ENCODE peak calls at places on chromosomes 16 and 17, in nine cellular contexts. V, T, A, L, R, D, G, S and Q are unnamed samples.
A peak's percentile ranks its signal among the peaks of the same experiment; 100 is the strongest.

GRCh38 chr17:81731271-81731670 is 19.2 kb downstream of the SLC25A10 start:
- DNase-seq in T (peak; percentile 49), V (no peak), A (peak; percentile 72), G (peak; percentile 65), D (no peak), S (no peak), L (no peak), R (no peak), Q (no peak)

GRCh38 chr16:47037396-47037745 is 63.9 kb upstream of the DNAJA2 start:
- DNase-seq in A (peak; percentile 21), R (no peak), D (no peak), V (no peak), G (no peak), T (no peak), L (no peak), S (no peak), Q (no peak)

GRCh38 chr17:35244345-35245195 is 1.7 kb downstream of the SLFN5 start:
- DNase-seq in A (peak; percentile 73), V (peak; percentile 92), D (peak; percentile 85), G (peak; percentile 57), L (peak; percentile 66), R (peak; percentile 47), S (peak; percentile 15), T (peak; percentile 81), Q (peak; percentile 63)

GRCh38 chr16:66717112-66717675 is 20.7 kb upstream of the CMTM4 start:
- DNase-seq in R (no peak), G (peak; percentile 86), V (no peak), L (no peak), T (peak; percentile 88), D (no peak), A (peak; percentile 84), S (no peak), Q (no peak)

GRCh38 chr17:12316021-12316420 is 295.3 kb downstream of the MAP2K4 start:
- DNase-seq in D (no peak), S (no peak), L (no peak), V (no peak), G (no peak), R (no peak), A (no peak), T (peak; percentile 64), Q (no peak)

GRCh38 chr17:28372203-28372944 is 880 bp downstream of the SARM1 start:
- DNase-seq in R (no peak), L (no peak), T (peak; percentile 30), G (peak; percentile 38), V (no peak), A (peak; percentile 48), S (no peak), D (peak; percentile 57), Q (no peak)

GRCh38 chr17:16419929-16420271 is 4.5 kb downstream of the TRPV2 start:
- DNase-seq in S (no peak), A (peak; percentile 90), V (no peak), T (peak; percentile 86), L (no peak), R (no peak), D (peak; percentile 60), G (peak; percentile 82), Q (no peak)

GRCh38 chr17:12296120-12296727 is 275.5 kb downstream of the MAP2K4 start:
- DNase-seq in G (no peak), S (no peak), A (no peak), V (no peak), T (peak; percentile 60), R (peak; percentile 48), L (no peak), D (no peak), Q (no peak)

GRCh38 chr16:8673611-8674412 is 605 bp upstream of the ABAT start:
- DNase-seq in V (no peak), T (no peak), D (no peak), S (no peak), L (no peak), R (no peak), G (no peak), A (no peak), Q (no peak)

GRCh38 chr16:15031596-15031995 is 24.3 kb downstream of the NTAN1 start:
- DNase-seq in R (no peak), T (no peak), L (no peak), D (peak; percentile 43), G (no peak), V (no peak), A (no peak), S (no peak), Q (no peak)
- H3K4me3 ChIP-seq in R (no peak overlapping the region), T (no peak overlapping the region), L (no peak overlapping the region), D (no peak overlapping the region), G (no peak overlapping the region), V (no peak overlapping the region), A (no peak overlapping the region), S (no peak overlapping the region), Q (no peak overlapping the region)

DNA sequence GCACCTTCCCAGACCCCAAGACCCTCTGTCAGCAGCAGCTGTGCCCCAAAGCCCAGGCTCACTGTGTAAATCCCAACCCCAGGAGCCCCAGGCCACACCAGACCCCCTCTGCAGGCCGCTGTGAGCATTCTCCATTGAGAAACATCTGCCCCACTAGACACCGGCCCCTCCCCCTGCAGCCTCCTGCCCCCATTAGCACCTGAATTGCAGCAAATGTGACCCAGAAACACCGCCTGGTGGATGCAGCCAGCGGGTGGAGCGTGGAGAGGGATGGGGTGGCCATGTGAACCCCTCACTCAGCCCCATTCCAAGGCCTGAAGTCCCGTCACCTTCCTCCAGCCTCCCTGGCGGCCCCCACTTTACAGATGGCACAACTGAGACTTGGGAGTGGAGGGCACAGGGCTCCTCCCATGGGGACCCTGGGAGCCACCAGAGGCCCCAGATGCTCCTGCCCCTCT is 2.2 kb downstream of the UBALD1 start:
- DNase-seq in G (no peak), T (no peak), S (no peak), A (no peak), R (peak; percentile 76), L (no peak), D (no peak), V (no peak), Q (no peak)
- H3K27ac ChIP-seq in G (no peak overlapping the region), T (no peak overlapping the region), S (no peak overlapping the region), A (no peak overlapping the region), R (peak overlapping the region; percentile 91), L (no peak overlapping the region), D (no peak overlapping the region), V (no peak overlapping the region), Q (no peak overlapping the region)

DNA sequence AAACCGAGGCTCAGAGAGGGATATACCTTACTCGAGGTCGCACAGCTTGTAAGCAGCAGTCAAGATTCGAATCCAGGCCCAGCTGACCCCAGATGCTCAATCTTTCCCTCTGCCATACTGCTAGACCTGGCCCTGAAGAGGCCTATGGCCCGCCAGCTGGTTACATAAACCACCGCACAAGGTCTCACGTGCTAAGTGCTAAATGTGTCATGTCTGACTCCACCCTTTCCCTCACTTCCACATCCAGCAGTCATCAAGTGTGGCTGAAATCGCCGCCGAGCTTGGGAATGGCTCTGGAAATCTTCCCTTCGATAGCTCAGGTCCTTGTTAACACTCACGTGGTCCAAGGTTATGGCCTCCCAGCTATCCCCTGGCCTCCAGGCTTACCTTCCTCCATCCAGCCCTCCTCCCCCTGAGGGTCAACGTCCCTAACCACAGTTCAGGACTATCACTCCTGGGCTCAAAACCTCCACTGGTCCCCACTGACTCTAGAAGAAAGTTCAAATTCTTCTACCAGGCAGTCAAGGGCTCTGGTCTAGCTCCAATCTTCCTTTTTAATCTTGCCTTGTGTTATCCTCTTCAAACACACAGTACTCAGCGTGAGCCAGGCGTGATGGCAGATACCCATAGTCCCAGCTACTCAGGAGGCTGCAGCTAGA is 3.5 kb downstream of the ZBTB4 start:
- DNase-seq in S (no peak), A (no peak), T (peak; percentile 41), D (no peak), L (peak; percentile 79), V (peak; percentile 87), R (no peak), G (no peak), Q (no peak)
- H3K4me1 ChIP-seq in S (peaks cover 22% of the 10 kb centered on the region), A (peaks cover 21% of the 10 kb centered on the region), T (peaks cover 22% of the 10 kb centered on the region), D (peaks cover 46% of the 10 kb centered on the region), L (peaks cover 74% of the 10 kb centered on the region), V (no peaks in the 10 kb centered on the region), R (peaks cover 14% of the 10 kb centered on the region), G (peaks cover 38% of the 10 kb centered on the region), Q (peaks cover 34% of the 10 kb centered on the region)

GRCh38 chr17:7842380-7842949 is 8.4 kb downstream of the KDM6B start:
- DNase-seq in L (peak; percentile 58), V (peak; percentile 83), D (peak; percentile 79), R (peak; percentile 62), A (peak; percentile 97), S (peak; percentile 41), G (peak; percentile 95), T (peak; percentile 97), Q (peak; percentile 88)

GRCh38 chr17:7840441-7840840 is 6.4 kb downstream of the KDM6B start:
- DNase-seq in A (no peak), D (no peak), T (no peak), V (no peak), G (no peak), S (no peak), R (no peak), L (no peak), Q (no peak)

GRCh38 chr17:7840875-7841274 is 6.9 kb downstream of the KDM6B start:
- DNase-seq in G (no peak), R (no peak), A (no peak), L (no peak), T (no peak), D (no peak), S (no peak), V (no peak), Q (no peak)

GRCh38 chr17:7841622-7842379 is 7.8 kb downstream of the KDM6B start:
- DNase-seq in A (peak; percentile 91), T (peak; percentile 91), R (peak; percentile 98), D (peak; percentile 87), S (peak; percentile 83), V (peak; percentile 92), G (peak; percentile 83), L (peak; percentile 88), Q (peak; percentile 85)

DNA sequence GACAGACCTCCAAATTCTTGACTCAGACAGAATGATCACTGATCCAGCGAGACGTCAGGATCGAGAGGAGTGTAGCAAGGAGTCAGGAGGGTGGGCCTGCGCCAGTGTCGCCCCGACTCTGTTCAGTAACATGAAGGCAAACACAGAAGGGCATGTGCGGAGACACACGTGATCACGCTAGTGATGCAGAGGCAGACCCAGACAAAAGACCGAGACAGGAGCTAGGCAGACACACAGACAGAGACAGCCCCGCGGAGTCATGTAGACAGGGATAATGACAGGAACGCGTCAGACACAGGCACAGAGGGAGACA is 7.2 kb downstream of the KDM6B start:
- DNase-seq in L (no peak), A (no peak), T (no peak), V (no peak), S (no peak), R (no peak), G (no peak), D (no peak), Q (no peak)
- H3K4me3 ChIP-seq in L (peak overlapping the region; percentile 84), A (peak overlapping the region; percentile 92), T (peak overlapping the region; percentile 36), V (peak overlapping the region; percentile 84), S (peak overlapping the region; percentile 72), R (peak overlapping the region; percentile 90), G (peak overlapping the region; percentile 58), D (peak overlapping the region; percentile 98), Q (peak overlapping the region; percentile 86)

DNA sequence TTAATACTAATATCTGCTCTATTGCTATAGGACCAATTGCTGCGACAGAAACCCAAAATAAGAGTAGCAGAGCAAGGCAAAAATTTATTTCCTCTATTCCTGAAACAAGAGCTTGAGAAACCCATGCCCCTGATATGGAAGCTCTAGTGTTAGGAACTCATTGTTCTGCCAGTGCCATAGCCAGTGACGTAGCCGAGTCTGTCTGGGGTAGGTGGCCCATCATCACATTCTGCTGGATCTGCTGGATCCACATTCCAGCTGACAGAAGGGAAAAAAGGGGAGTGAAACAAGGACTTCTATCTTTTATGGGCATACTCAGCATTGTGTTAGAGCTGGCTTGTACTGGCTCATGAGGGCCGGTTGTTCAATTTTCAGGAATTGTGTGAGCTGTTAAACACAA is 248.9 kb upstream of the MON1B start:
- DNase-seq in A (no peak), G (no peak), R (no peak), T (no peak), S (no peak), V (no peak), L (no peak), D (no peak), Q (no peak)
- H3K27ac ChIP-seq in A (no peak overlapping the region), G (no peak overlapping the region), R (no peak overlapping the region), T (no peak overlapping the region), S (no peak overlapping the region), V (no peak overlapping the region), L (no peak overlapping the region), D (no peak overlapping the region), Q (no peak overlapping the region)